ENCODE peak calls at places on chromosomes 13 and 19, in ten cellular contexts. C is mucosa of descending colon; R is activated naive CD4-positive, alpha-beta T cell; A is GM18507; J is Kasumi-1; L is stimulated activated CD8-positive, alpha-beta memory T cell treated with anti-CD3 and anti-CD28 coated beads, Interleukin-15, amount 100 ng/mL, for 1 hour; B is NCI-H2171 treated with DMSO at 0.1 percent for 48 hours; G is choroid plexus epithelial cell; O is substantia nigra; H is SJCRH30. W is an unnamed sample.

GRCh38 chr13:113489549-113490495 is 689 bp downstream of the DCUN1D2 start:
- DNase-seq in C (no peak), R (no peak), A (no peak), J (peak), L (no peak), B (peak), G (peak), O (peak), H (peak), W (peak)

GRCh38 chr19:1859319-1859718 is 4.1 kb downstream of the KLF16 start:
- DNase-seq in C (peak), R (no peak), A (no peak), J (no peak), L (no peak), B (no peak), G (no peak), O (no peak), H (no peak), W (no peak)

GRCh38 chr19:39543477-39543857 is 3.5 kb upstream of the EID2 start:
- DNase-seq in C (no peak), R (no peak), A (no peak), J (no peak), L (no peak), B (no peak), G (no peak), O (no peak), H (no peak), W (no peak)

GRCh38 chr13:23898101-23898500 is 799 bp upstream of the C1QTNF9B start:
- DNase-seq in C (no peak), R (no peak), A (no peak), J (no peak), L (no peak), B (no peak), G (peak), O (no peak), H (no peak), W (no peak)

GRCh38 chr13:41631296-41631965 is 174.1 kb downstream of the RGCC start:
- DNase-seq in C (no peak), R (no peak), A (no peak), J (no peak), L (no peak), B (no peak), G (no peak), O (no peak), H (no peak), W (no peak)

GRCh38 chr19:5281588-5281987 is 59.0 kb downstream of the PTPRS start:
- DNase-seq in C (peak), R (no peak), A (no peak), J (no peak), L (no peak), B (no peak), G (no peak), O (no peak), H (no peak), W (no peak)

GRCh38 chr13:41579881-41580280 is 122.5 kb downstream of the RGCC start:
- DNase-seq in C (no peak), R (no peak), A (no peak), J (no peak), L (no peak), B (no peak), G (no peak), O (no peak), H (no peak), W (no peak)

GRCh38 chr19:50332264-50333038 is 3.3 kb upstream of the KCNC3 start:
- DNase-seq in C (no peak), R (no peak), A (no peak), J (no peak), L (no peak), B (no peak), G (no peak), O (no peak), H (no peak), W (no peak)

GRCh38 chr13:101115762-101116161 is 300.5 kb downstream of the NALCN start:
- DNase-seq in C (no peak), R (no peak), A (no peak), J (peak), L (no peak), B (peak), G (peak), O (no peak), H (no peak), W (no peak)

GRCh38 chr13:30551194-30551593 is 66.5 kb upstream of the USPL1 start:
- DNase-seq in C (no peak), R (no peak), A (peak), J (peak), L (no peak), B (peak), G (peak), O (no peak), H (no peak), W (peak)

GRCh38 chr19:15672580-15673175 is at the start of gene CYP4F12:
- DNase-seq in C (peak), R (no peak), A (no peak), J (no peak), L (no peak), B (no peak), G (no peak), O (no peak), H (peak), W (no peak)

GRCh38 chr13:102597029-102598015 is 536 bp downstream of the TPP2 start:
- DNase-seq in C (no peak), R (no peak), A (peak), J (peak), L (no peak), B (no peak), G (peak), O (no peak), H (peak), W (peak)

GRCh38 chr19:6210721-6211600 is 68.8 kb downstream of the MLLT1 start:
- DNase-seq in C (peak), R (no peak), A (no peak), J (no peak), L (no peak), B (no peak), G (no peak), O (no peak), H (no peak), W (no peak)

GRCh38 chr13:36275190-36276002 is 22.2 kb downstream of the CCDC169 start:
- DNase-seq in C (no peak), R (no peak), A (no peak), J (peak), L (no peak), B (peak), G (peak), O (no peak), H (peak), W (peak)

GRCh38 chr13:113900646-113901045 is 36.8 kb upstream of the GAS6 start:
- DNase-seq in C (no peak), R (no peak), A (no peak), J (no peak), L (no peak), B (no peak), G (no peak), O (no peak), H (no peak), W (no peak)

GRCh38 chr13:67100723-67101122 is 129.4 kb downstream of the PCDH9 start:
- DNase-seq in C (no peak), R (no peak), A (no peak), J (no peak), L (no peak), B (no peak), G (peak), O (no peak), H (peak), W (no peak)

GRCh38 chr13:80132741-80133601 is 208.0 kb downstream of the SPRY2 start:
- DNase-seq in C (peak), R (no peak), A (no peak), J (no peak), L (no peak), B (no peak), G (peak), O (peak), H (peak), W (no peak)

GRCh38 chr19:2027361-2027760 is 11.8 kb upstream of the BTBD2 start:
- DNase-seq in C (no peak), R (no peak), A (no peak), J (peak), L (no peak), B (no peak), G (peak), O (no peak), H (no peak), W (no peak)

GRCh38 chr19:1789282-1790020 is 22.6 kb downstream of the ATP8B3 start:
- DNase-seq in C (no peak), R (no peak), A (no peak), J (no peak), L (no peak), B (no peak), G (no peak), O (no peak), H (no peak), W (peak)

GRCh38 chr13:32150794-32151193 is 119.2 kb downstream of the FRY start:
- DNase-seq in C (peak), R (no peak), A (no peak), J (no peak), L (no peak), B (no peak), G (peak), O (peak), H (no peak), W (no peak)

GRCh38 chr13:99215466-99215865 is 14.8 kb downstream of the UBAC2 start:
- DNase-seq in C (peak), R (no peak), A (no peak), J (no peak), L (no peak), B (no peak), G (no peak), O (no peak), H (no peak), W (no peak)

GRCh38 chr13:95627590-95627989 is 16.9 kb downstream of the DZIP1 start:
- DNase-seq in C (no peak), R (no peak), A (no peak), J (no peak), L (no peak), B (no peak), G (peak), O (no peak), H (no peak), W (no peak)

GRCh38 chr13:114079601-114080536 is 52.6 kb downstream of the RASA3 start:
- DNase-seq in C (peak), R (no peak), A (no peak), J (no peak), L (no peak), B (no peak), G (no peak), O (no peak), H (no peak), W (no peak)

GRCh38 chr19:7515471-7516226 is at the start of gene ZNF358:
- DNase-seq in C (peak), R (no peak), A (no peak), J (peak), L (no peak), B (peak), G (peak), O (peak), H (peak), W (peak)

GRCh38 chr13:64909184-64909583 is 2321.0 kb downstream of the PCDH9 start:
- DNase-seq in C (no peak), R (no peak), A (no peak), J (no peak), L (no peak), B (no peak), G (no peak), O (no peak), H (no peak), W (no peak)

GRCh38 chr13:49996166-49996915 is 501 bp upstream of the TRIM13 start:
- DNase-seq in C (peak), R (peak), A (peak), J (peak), L (peak), B (peak), G (peak), O (peak), H (peak), W (peak)

GRCh38 chr19:4326837-4327251 is 11.8 kb downstream of the STAP2 start:
- DNase-seq in C (no peak), R (no peak), A (no peak), J (peak), L (no peak), B (no peak), G (no peak), O (no peak), H (no peak), W (peak)

GRCh38 chr13:92938481-92939020 is 288.1 kb upstream of the GPC6 start:
- DNase-seq in C (no peak), R (no peak), A (no peak), J (no peak), L (no peak), B (peak), G (no peak), O (no peak), H (no peak), W (peak)

GRCh38 chr13:40613954-40614353 is 52.5 kb downstream of the FOXO1 start:
- DNase-seq in C (no peak), R (no peak), A (no peak), J (no peak), L (no peak), B (no peak), G (no peak), O (no peak), H (no peak), W (no peak)

GRCh38 chr13:19184176-19184575 is 2.6 kb upstream of the TUBA3C start:
- DNase-seq in C (no peak), R (no peak), A (no peak), J (no peak), L (no peak), B (no peak), G (no peak), O (no peak), H (no peak), W (no peak)

GRCh38 chr19:54035215-54036178 is 28.2 kb downstream of the VSTM1 start:
- DNase-seq in C (no peak), R (no peak), A (no peak), J (no peak), L (no peak), B (peak), G (peak), O (no peak), H (no peak), W (no peak)

GRCh38 chr13:52374873-52375411 is 31.0 kb downstream of the THSD1 start:
- DNase-seq in C (no peak), R (no peak), A (no peak), J (no peak), L (no peak), B (no peak), G (no peak), O (no peak), H (no peak), W (no peak)

GRCh38 chr13:51153527-51153926 is 42.5 kb upstream of the C13orf42 start:
- DNase-seq in C (no peak), R (no peak), A (no peak), J (no peak), L (no peak), B (no peak), G (no peak), O (no peak), H (no peak), W (no peak)

GRCh38 chr19:49802836-49803528 is 10.1 kb downstream of the FUZ start:
- DNase-seq in C (no peak), R (no peak), A (no peak), J (no peak), L (no peak), B (no peak), G (no peak), O (no peak), H (no peak), W (no peak)

GRCh38 chr19:12580180-12580694 is 29.0 kb upstream of the ZNF564 start:
- DNase-seq in C (no peak), R (no peak), A (no peak), J (no peak), L (no peak), B (no peak), G (peak), O (no peak), H (no peak), W (no peak)

GRCh38 chr13:113584870-113585671 is 518 bp downstream of the TFDP1 start:
- DNase-seq in C (peak), R (no peak), A (no peak), J (no peak), L (no peak), B (no peak), G (no peak), O (no peak), H (no peak), W (peak)